ENCODE peak calls at places on chromosomes 13 and 19, in five cellular contexts. K, G, J, B and X are unnamed samples.
A peak's percentile ranks its signal among the peaks of the same experiment; 100 is the strongest.

GRCh38 chr19:47309038-47309437 is 623 bp upstream of the C5AR1 start:
- DNase-seq in K (no peak), G (peak; percentile 49), J (no peak), B (peak; percentile 64), X (no peak)

GRCh38 chr13:25281193-25281936 is 5.9 kb downstream of the MTMR6 start:
- DNase-seq in K (no peak), G (no peak), J (no peak), B (no peak), X (no peak)

GRCh38 chr19:33630880-33631627 is 9.3 kb downstream of the CHST8 start:
- DNase-seq in K (no peak), G (no peak), J (no peak), B (peak; percentile 26), X (no peak)

GRCh38 chr13:40273173-40274000 is 393.1 kb downstream of the FOXO1 start:
- DNase-seq in K (no peak), G (no peak), J (no peak), B (no peak), X (no peak)

GRCh38 chr13:113466321-113466836 is 13.1 kb upstream of the ADPRHL1 start:
- DNase-seq in K (no peak), G (no peak), J (no peak), B (no peak), X (no peak)

GRCh38 chr19:49746206-49746958 is 16.7 kb downstream of the TSKS start:
- DNase-seq in K (no peak), G (peak; percentile 56), J (peak; percentile 70), B (peak; percentile 29), X (peak; percentile 46)

GRCh38 chr19:31226536-31226935 is 122.7 kb downstream of the TSHZ3 start:
- DNase-seq in K (no peak), G (no peak), J (no peak), B (no peak), X (no peak)

GRCh38 chr13:74026753-74027152 is 107.5 kb downstream of the KLF12 start:
- DNase-seq in K (peak; percentile 25), G (no peak), J (peak; percentile 61), B (no peak), X (peak; percentile 23)

GRCh38 chr19:46288896-46289588 is 7.8 kb upstream of the HIF3A start:
- DNase-seq in K (peak; percentile 94), G (peak; percentile 91), J (peak; percentile 95), B (peak; percentile 93), X (peak; percentile 90)

GRCh38 chr19:620166-620862 is 13.0 kb downstream of the POLRMT start:
- DNase-seq in K (no peak), G (no peak), J (no peak), B (no peak), X (no peak)

GRCh38 chr19:41366089-41366488 is 2.1 kb upstream of the B9D2 start:
- DNase-seq in K (no peak), G (no peak), J (no peak), B (no peak), X (no peak)

GRCh38 chr13:44128522-44128921 is 245.1 kb upstream of the SERP2 start:
- DNase-seq in K (no peak), G (peak; percentile 40), J (no peak), B (peak; percentile 85), X (no peak)

GRCh38 chr13:103140001-103140671 is 73.9 kb upstream of the SLC10A2 start:
- DNase-seq in K (peak; percentile 33), G (peak; percentile 2), J (no peak), B (peak; percentile 1), X (peak; percentile 42)

GRCh38 chr19:53906211-53907192 is 2.6 kb upstream of the CACNG7 start:
- DNase-seq in K (no peak), G (no peak), J (no peak), B (peak; percentile 45), X (peak; percentile 39)

GRCh38 chr13:43730642-43731041 is 56.1 kb downstream of the ENOX1 start:
- DNase-seq in K (peak; percentile 11), G (peak; percentile 36), J (no peak), B (peak; percentile 66), X (no peak)

GRCh38 chr13:26872444-26873173 is 112.0 kb upstream of the GPR12 start:
- DNase-seq in K (peak; percentile 24), G (peak; percentile 24), J (peak; percentile 29), B (peak; percentile 72), X (peak; percentile 55)

GRCh38 chr13:26476111-26476743 is 81.3 kb upstream of the WASF3 start:
- DNase-seq in K (no peak), G (peak; percentile 14), J (peak; percentile 24), B (peak; percentile 75), X (no peak)

GRCh38 chr13:114111577-114111976 is 20.8 kb downstream of the RASA3 start:
- DNase-seq in K (no peak), G (peak; percentile 91), J (no peak), B (peak; percentile 56), X (no peak)

GRCh38 chr13:45527699-45528462 is 63.1 kb downstream of the COG3 start:
- DNase-seq in K (no peak), G (peak; percentile 30), J (no peak), B (no peak), X (peak; percentile 84)

GRCh38 chr13:110648848-110649421 is 33.6 kb downstream of the NAXD start:
- DNase-seq in K (no peak), G (no peak), J (no peak), B (no peak), X (no peak)

GRCh38 chr19:58150328-58150921 is at the start of gene ZNF329:
- DNase-seq in K (peak; percentile 78), G (peak; percentile 80), J (peak; percentile 88), B (peak; percentile 96), X (peak; percentile 93)

GRCh38 chr19:18946918-18947317 is 5.9 kb upstream of the HOMER3 start:
- DNase-seq in K (no peak), G (no peak), J (no peak), B (no peak), X (no peak)
- H2AFZ ChIP-seq in K (no peak overlapping the region), G (no peak overlapping the region), J (no peak overlapping the region), B (no peak overlapping the region), X (no peak overlapping the region)

GRCh38 chr13:112064222-112064621 is 2.7 kb upstream of the SOX1 start:
- DNase-seq in K (no peak), G (no peak), J (no peak), B (no peak), X (no peak)
- TF ChIP-seq EZH2 in K (no peak), G (no peak), J (no peak), B (no peak), X (no peak)

GRCh38 chr19:29841209-29841558 is 29.4 kb downstream of the CCNE1 start:
- DNase-seq in K (peak; percentile 15), G (no peak), J (no peak), B (peak; percentile 29), X (peak; percentile 26)
- H3K4me1 ChIP-seq in K (peaks cover 27% of the 10 kb centered on the region), G (peaks cover 2% of the 10 kb centered on the region), J (peaks cover 8% of the 10 kb centered on the region), B (peaks cover 14% of the 10 kb centered on the region), X (peaks cover 13% of the 10 kb centered on the region)

GRCh38 chr19:38229585-38230073 is 5.6 kb upstream of the DPF1 start:
- DNase-seq in K (peak; percentile 79), G (peak; percentile 89), J (peak; percentile 77), B (peak; percentile 87), X (peak; percentile 67)
- H2AFZ ChIP-seq in K (no peak overlapping the region), G (no peak overlapping the region), J (no peak overlapping the region), B (peak overlapping the region; percentile 30), X (no peak overlapping the region)

GRCh38 chr19:35856546-35857149 is at the start of gene KIRREL2:
- DNase-seq in K (no peak), G (no peak), J (no peak), B (no peak), X (no peak)
- TF ChIP-seq EZH2 in K (no peak), G (peak; percentile 58), J (no peak), B (no peak), X (no peak)

GRCh38 chr19:18735752-18736151 is 52.3 kb downstream of the CRTC1 start:
- DNase-seq in K (no peak), G (no peak), J (no peak), B (no peak), X (no peak)

GRCh38 chr19:18733196-18733647 is 49.7 kb downstream of the CRTC1 start:
- DNase-seq in K (no peak), G (peak; percentile 90), J (no peak), B (no peak), X (no peak)

GRCh38 chr19:18736415-18737336 is 53.2 kb downstream of the CRTC1 start:
- DNase-seq in K (no peak), G (peak; percentile 5), J (no peak), B (no peak), X (no peak)

GRCh38 chr19:18737337-18737953 is 53.7 kb downstream of the COMP start:
- DNase-seq in K (no peak), G (no peak), J (no peak), B (peak; percentile 6), X (no peak)

GRCh38 chr19:18735324-18735723 is 51.8 kb downstream of the CRTC1 start:
- DNase-seq in K (no peak), G (no peak), J (no peak), B (no peak), X (no peak)
- H3K4me1 ChIP-seq in K (peaks cover 6% of the 10 kb centered on the region), G (peaks cover 8% of the 10 kb centered on the region), J (no peaks in the 10 kb centered on the region), B (no peaks in the 10 kb centered on the region), X (no peaks in the 10 kb centered on the region)

GRCh38 chr13:29435125-29435911 is 160.2 kb downstream of the SLC7A1 start:
- DNase-seq in K (peak; percentile 47), G (peak; percentile 95), J (no peak), B (peak; percentile 94), X (peak; percentile 16)

GRCh38 chr13:29436721-29437250 is 158.7 kb downstream of the SLC7A1 start:
- DNase-seq in K (no peak), G (no peak), J (no peak), B (no peak), X (no peak)

GRCh38 chr13:29436291-29436690 is 159.2 kb downstream of the SLC7A1 start:
- DNase-seq in K (peak; percentile 86), G (peak; percentile 58), J (peak; percentile 59), B (peak; percentile 93), X (peak; percentile 50)

GRCh38 chr13:29438772-29439171 is 156.7 kb downstream of the SLC7A1 start:
- DNase-seq in K (no peak), G (no peak), J (no peak), B (peak; percentile 48), X (no peak)

DNA sequence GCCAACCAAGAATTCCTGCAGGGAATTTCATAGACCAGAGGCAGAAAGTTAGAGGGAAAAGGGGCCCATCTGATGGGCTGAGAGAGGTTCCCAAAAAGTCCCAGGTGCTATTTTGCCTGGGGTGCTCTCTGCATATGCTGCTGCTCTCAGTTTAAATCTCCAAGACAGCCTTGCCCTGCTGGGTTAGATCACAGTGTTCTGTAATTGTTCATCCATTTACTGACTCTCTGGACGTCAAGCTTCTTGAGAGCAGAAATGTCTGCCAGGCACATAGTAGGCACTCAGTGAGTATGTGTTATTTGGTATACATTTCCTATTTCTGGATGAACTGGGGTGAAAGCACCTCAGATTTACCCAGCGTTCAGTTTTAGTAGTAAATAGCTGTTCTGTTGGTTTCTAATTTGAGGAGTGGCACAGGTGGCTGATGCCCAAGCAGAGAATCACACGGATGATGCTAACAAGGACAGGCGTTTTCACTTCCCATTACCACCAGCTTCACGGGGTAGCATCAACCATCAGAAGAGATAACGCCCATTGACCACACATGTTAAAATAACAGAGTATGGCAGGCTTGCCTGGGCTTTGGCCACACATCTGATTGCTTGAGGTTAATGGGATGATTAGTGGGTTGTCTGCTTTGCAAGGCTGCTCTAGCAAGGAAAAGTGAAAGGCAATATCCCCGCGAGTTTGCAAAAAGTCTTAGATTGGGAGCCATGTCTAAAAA is 161.1 kb downstream of the SLC7A1 start:
- DNase-seq in K (no peak), G (no peak), J (no peak), B (no peak), X (no peak)
- H2AFZ ChIP-seq in K (no peak overlapping the region), G (no peak overlapping the region), J (no peak overlapping the region), B (peak overlapping the region; percentile 10), X (no peak overlapping the region)